ENCODE peak calls at places on chromosomes 2 and 18, in five cellular contexts. One of them, this sample, is unnamed.

GRCh38 chr2:143431316-143431715 is 302.1 kb downstream of the ARHGAP15 start:
- DNase-seq in EH: peak
- DNase-seq in KG1: no peak
- DNase-seq in LoVo: no peak
- DNase-seq in AG20443: no peak
- DNase-seq in this sample: no peak

GRCh38 chr2:42339191-42339912 is 21.7 kb downstream of the COX7A2L start:
- DNase-seq in AG20443: no peak
- DNase-seq in LoVo: no peak
- DNase-seq in KG1: no peak
- DNase-seq in EH: no peak
- DNase-seq in this sample: no peak

GRCh38 chr2:239787651-239788050 is 237.5 kb downstream of the NDUFA10 start:
- DNase-seq in EH: no peak
- DNase-seq in AG20443: no peak
- DNase-seq in LoVo: no peak
- DNase-seq in KG1: no peak
- DNase-seq in this sample: no peak

GRCh38 chr18:77113361-77114069 is 19.1 kb downstream of the MBP start:
- DNase-seq in AG20443: no peak
- DNase-seq in LoVo: no peak
- DNase-seq in EH: no peak
- DNase-seq in KG1: no peak
- DNase-seq in this sample: no peak

GRCh38 chr18:58344080-58344670 is 284.7 kb downstream of the ALPK2 start:
- DNase-seq in AG20443: no peak
- DNase-seq in EH: no peak
- DNase-seq in KG1: no peak
- DNase-seq in LoVo: no peak
- DNase-seq in this sample: no peak

GRCh38 chr2:35298493-35298892 is 1057.1 kb upstream of the CRIM1 start:
- DNase-seq in KG1: no peak
- DNase-seq in LoVo: no peak
- DNase-seq in AG20443: no peak
- DNase-seq in EH: peak
- DNase-seq in this sample: no peak

GRCh38 chr18:25164837-25165791 is 186.9 kb downstream of the ZNF521 start:
- DNase-seq in KG1: no peak
- DNase-seq in EH: peak
- DNase-seq in LoVo: no peak
- DNase-seq in AG20443: peak
- DNase-seq in this sample: no peak

GRCh38 chr2:11427224-11427623 is 38.7 kb downstream of the E2F6 start:
- DNase-seq in KG1: no peak
- DNase-seq in LoVo: no peak
- DNase-seq in AG20443: no peak
- DNase-seq in EH: no peak
- DNase-seq in this sample: no peak

GRCh38 chr2:47225061-47225783 is 70.1 kb upstream of the STPG4 start:
- DNase-seq in AG20443: peak
- DNase-seq in KG1: no peak
- DNase-seq in LoVo: peak
- DNase-seq in EH: peak
- DNase-seq in this sample: no peak

GRCh38 chr2:17416891-17417391 is 101.3 kb downstream of the RAD51AP2 start:
- DNase-seq in AG20443: no peak
- DNase-seq in EH: peak
- DNase-seq in LoVo: no peak
- DNase-seq in KG1: no peak
- DNase-seq in this sample: no peak

GRCh38 chr2:161223139-161223732 is 63.0 kb downstream of the TANK start:
- DNase-seq in KG1: peak
- DNase-seq in EH: peak
- DNase-seq in LoVo: peak
- DNase-seq in AG20443: peak
- DNase-seq in this sample: no peak

GRCh38 chr18:64659186-64659585 is 510.3 kb upstream of the LINC00305 start:
- DNase-seq in AG20443: no peak
- DNase-seq in KG1: no peak
- DNase-seq in LoVo: no peak
- DNase-seq in EH: no peak
- DNase-seq in this sample: no peak

GRCh38 chr18:76447268-76447890 is 47.7 kb downstream of the ZNF516 start:
- DNase-seq in EH: peak
- DNase-seq in LoVo: no peak
- DNase-seq in AG20443: peak
- DNase-seq in KG1: no peak
- DNase-seq in this sample: no peak

GRCh38 chr2:201118121-201118956 is 2.4 kb downstream of the CFLAR start:
- DNase-seq in EH: peak
- DNase-seq in LoVo: peak
- DNase-seq in KG1: peak
- DNase-seq in AG20443: peak
- DNase-seq in this sample: peak

GRCh38 chr2:3459185-3460015 is 59.9 kb downstream of the ADI1 start:
- DNase-seq in KG1: no peak
- DNase-seq in AG20443: no peak
- DNase-seq in LoVo: no peak
- DNase-seq in EH: no peak
- DNase-seq in this sample: no peak

GRCh38 chr2:186623121-186623520 is 33.3 kb downstream of the ITGAV start:
- DNase-seq in KG1: no peak
- DNase-seq in LoVo: no peak
- DNase-seq in AG20443: no peak
- DNase-seq in EH: no peak
- DNase-seq in this sample: no peak

GRCh38 chr2:22056621-22057132 is 932.9 kb downstream of the TDRD15 start:
- DNase-seq in AG20443: no peak
- DNase-seq in EH: no peak
- DNase-seq in LoVo: no peak
- DNase-seq in KG1: no peak
- DNase-seq in this sample: no peak

GRCh38 chr2:11933854-11934253 is 187.4 kb downstream of the LPIN1 start:
- DNase-seq in LoVo: no peak
- DNase-seq in AG20443: no peak
- DNase-seq in EH: no peak
- DNase-seq in KG1: no peak
- DNase-seq in this sample: no peak

GRCh38 chr2:45283764-45284620 is 274.7 kb upstream of the SIX2 start:
- DNase-seq in AG20443: peak
- DNase-seq in KG1: no peak
- DNase-seq in EH: peak
- DNase-seq in LoVo: no peak
- DNase-seq in this sample: no peak

GRCh38 chr2:100752628-100753333 is 67.2 kb upstream of the NPAS2 start:
- DNase-seq in AG20443: peak
- DNase-seq in LoVo: peak
- DNase-seq in KG1: no peak
- DNase-seq in EH: peak
- DNase-seq in this sample: no peak

GRCh38 chr2:60534034-60534393 is 19.4 kb downstream of the BCL11A start:
- DNase-seq in AG20443: no peak
- DNase-seq in LoVo: no peak
- DNase-seq in EH: no peak
- DNase-seq in KG1: no peak
- DNase-seq in this sample: no peak

GRCh38 chr2:8431446-8432125 is 250.3 kb upstream of the ID2 start:
- DNase-seq in AG20443: no peak
- DNase-seq in LoVo: no peak
- DNase-seq in EH: peak
- DNase-seq in KG1: no peak
- DNase-seq in this sample: no peak

GRCh38 chr2:173184031-173185004 is 108.7 kb downstream of the MAP3K20 start:
- DNase-seq in EH: peak
- DNase-seq in LoVo: peak
- DNase-seq in AG20443: peak
- DNase-seq in KG1: no peak
- DNase-seq in this sample: no peak

GRCh38 chr2:3712424-3712823 is 9.0 kb downstream of the DCDC2C start:
- DNase-seq in AG20443: no peak
- DNase-seq in EH: no peak
- DNase-seq in LoVo: no peak
- DNase-seq in KG1: no peak
- DNase-seq in this sample: no peak

GRCh38 chr18:42222557-42222956 is 267.5 kb downstream of the PIK3C3 start:
- DNase-seq in KG1: no peak
- DNase-seq in EH: no peak
- DNase-seq in AG20443: no peak
- DNase-seq in LoVo: no peak
- DNase-seq in this sample: no peak

GRCh38 chr2:212173771-212174510 is 364.7 kb downstream of the ERBB4 start:
- DNase-seq in AG20443: no peak
- DNase-seq in LoVo: no peak
- DNase-seq in KG1: no peak
- DNase-seq in EH: no peak
- DNase-seq in this sample: no peak

GRCh38 chr18:30527226-30527625 is 515.3 kb downstream of the DSC3 start:
- DNase-seq in LoVo: no peak
- DNase-seq in EH: no peak
- DNase-seq in KG1: no peak
- DNase-seq in AG20443: no peak
- DNase-seq in this sample: no peak

GRCh38 chr18:28725876-28726275 is 548.9 kb upstream of the CDH2 start:
- DNase-seq in AG20443: no peak
- DNase-seq in EH: peak
- DNase-seq in KG1: no peak
- DNase-seq in LoVo: no peak
- DNase-seq in this sample: no peak

GRCh38 chr2:75994759-75995158 is 284.0 kb upstream of the GCFC2 start:
- DNase-seq in LoVo: no peak
- DNase-seq in KG1: no peak
- DNase-seq in EH: no peak
- DNase-seq in AG20443: no peak
- DNase-seq in this sample: no peak

GRCh38 chr18:48698707-48699106 is 159.9 kb downstream of the CTIF start:
- DNase-seq in EH: no peak
- DNase-seq in LoVo: no peak
- DNase-seq in AG20443: no peak
- DNase-seq in KG1: peak
- DNase-seq in this sample: no peak

GRCh38 chr2:43224131-43224570 is 2.3 kb downstream of the ZFP36L2 start:
- DNase-seq in EH: peak
- DNase-seq in KG1: no peak
- DNase-seq in LoVo: peak
- DNase-seq in AG20443: peak
- DNase-seq in this sample: no peak

GRCh38 chr2:63163231-63163845 is 112.7 kb downstream of the OTX1 start:
- DNase-seq in KG1: no peak
- DNase-seq in AG20443: no peak
- DNase-seq in LoVo: no peak
- DNase-seq in EH: no peak
- DNase-seq in this sample: no peak

GRCh38 chr2:140580799-140581198 is 1550.0 kb downstream of the LRP1B start:
- DNase-seq in EH: no peak
- DNase-seq in LoVo: no peak
- DNase-seq in KG1: no peak
- DNase-seq in AG20443: no peak
- DNase-seq in this sample: no peak

GRCh38 chr2:46355756-46356155 is 58.5 kb downstream of the EPAS1 start:
- DNase-seq in EH: no peak
- DNase-seq in AG20443: no peak
- DNase-seq in LoVo: no peak
- DNase-seq in KG1: no peak
- DNase-seq in this sample: no peak

GRCh38 chr2:217223222-217223930 is 363.5 kb upstream of the TNP1 start:
- DNase-seq in LoVo: no peak
- DNase-seq in AG20443: peak
- DNase-seq in EH: peak
- DNase-seq in KG1: peak
- DNase-seq in this sample: no peak

This sample was measured in frontal cortex.